ENCODE peak calls at places on chromosomes 3 and 15, in nine cellular contexts. One of them, this sample, is unnamed.

GRCh38 chr3:113439576-113439975 is 1.7 kb downstream of the CFAP44 start:
- DNase-seq in heart left ventricle: no peak
- DNase-seq in PC-9: no peak
- DNase-seq in fibroblast of lung: no peak
- DNase-seq in brain microvascular endothelial cell: no peak
- DNase-seq in IMR-90: peak
- DNase-seq in Calu3: no peak
- DNase-seq in psoas muscle: no peak
- DNase-seq in GM10248: no peak
- DNase-seq in this sample: no peak

GRCh38 chr15:77454956-77455355 is 34.3 kb downstream of the HMG20A start:
- DNase-seq in psoas muscle: no peak
- DNase-seq in PC-9: no peak
- DNase-seq in brain microvascular endothelial cell: no peak
- DNase-seq in GM10248: no peak
- DNase-seq in IMR-90: no peak
- DNase-seq in heart left ventricle: no peak
- DNase-seq in fibroblast of lung: no peak
- DNase-seq in Calu3: no peak
- DNase-seq in this sample: no peak

GRCh38 chr15:71761649-71762048 is 48.7 kb upstream of the NR2E3 start:
- DNase-seq in heart left ventricle: no peak
- DNase-seq in fibroblast of lung: peak
- DNase-seq in IMR-90: peak
- DNase-seq in PC-9: peak
- DNase-seq in GM10248: no peak
- DNase-seq in brain microvascular endothelial cell: peak
- DNase-seq in psoas muscle: no peak
- DNase-seq in Calu3: peak
- DNase-seq in this sample: no peak

GRCh38 chr3:134326760-134327593 is 47.3 kb downstream of the AMOTL2 start:
- DNase-seq in heart left ventricle: no peak
- DNase-seq in psoas muscle: peak
- DNase-seq in GM10248: no peak
- DNase-seq in PC-9: peak
- DNase-seq in brain microvascular endothelial cell: peak
- DNase-seq in fibroblast of lung: peak
- DNase-seq in Calu3: peak
- DNase-seq in IMR-90: peak
- DNase-seq in this sample: no peak

GRCh38 chr3:119894195-119894594 is 112.3 kb downstream of the NR1I2 start:
- DNase-seq in psoas muscle: no peak
- DNase-seq in brain microvascular endothelial cell: no peak
- DNase-seq in fibroblast of lung: no peak
- DNase-seq in Calu3: no peak
- DNase-seq in IMR-90: no peak
- DNase-seq in heart left ventricle: no peak
- DNase-seq in GM10248: no peak
- DNase-seq in PC-9: no peak
- DNase-seq in this sample: no peak

GRCh38 chr15:42444415-42445063 is 46.4 kb downstream of the ZNF106 start:
- DNase-seq in fibroblast of lung: peak
- DNase-seq in psoas muscle: no peak
- DNase-seq in heart left ventricle: no peak
- DNase-seq in brain microvascular endothelial cell: no peak
- DNase-seq in Calu3: no peak
- DNase-seq in PC-9: no peak
- DNase-seq in IMR-90: no peak
- DNase-seq in GM10248: no peak
- DNase-seq in this sample: no peak

GRCh38 chr3:35707904-35708303 is 68.6 kb downstream of the ARPP21 start:
- DNase-seq in PC-9: no peak
- DNase-seq in GM10248: no peak
- DNase-seq in psoas muscle: no peak
- DNase-seq in heart left ventricle: no peak
- DNase-seq in fibroblast of lung: peak
- DNase-seq in Calu3: no peak
- DNase-seq in brain microvascular endothelial cell: peak
- DNase-seq in IMR-90: peak
- DNase-seq in this sample: no peak

GRCh38 chr3:50289130-50289529 is 3.1 kb downstream of the IFRD2 start:
- DNase-seq in brain microvascular endothelial cell: no peak
- DNase-seq in heart left ventricle: peak
- DNase-seq in GM10248: no peak
- DNase-seq in IMR-90: no peak
- DNase-seq in psoas muscle: no peak
- DNase-seq in fibroblast of lung: no peak
- DNase-seq in PC-9: no peak
- DNase-seq in Calu3: no peak
- DNase-seq in this sample: no peak

GRCh38 chr15:28936481-28936881 is 50.7 kb downstream of the APBA2 start:
- DNase-seq in brain microvascular endothelial cell: no peak
- DNase-seq in psoas muscle: no peak
- DNase-seq in GM10248: no peak
- DNase-seq in Calu3: no peak
- DNase-seq in PC-9: no peak
- DNase-seq in heart left ventricle: no peak
- DNase-seq in fibroblast of lung: no peak
- DNase-seq in IMR-90: no peak
- DNase-seq in this sample: peak

GRCh38 chr3:190671658-190672057 is 157.8 kb downstream of the IL1RAP start:
- DNase-seq in GM10248: no peak
- DNase-seq in IMR-90: peak
- DNase-seq in PC-9: no peak
- DNase-seq in brain microvascular endothelial cell: peak
- DNase-seq in fibroblast of lung: peak
- DNase-seq in psoas muscle: no peak
- DNase-seq in Calu3: peak
- DNase-seq in heart left ventricle: no peak
- DNase-seq in this sample: no peak

GRCh38 chr15:70152070-70152480 is 54.4 kb upstream of the TLE3 start:
- DNase-seq in Calu3: no peak
- DNase-seq in PC-9: no peak
- DNase-seq in heart left ventricle: no peak
- DNase-seq in fibroblast of lung: peak
- DNase-seq in brain microvascular endothelial cell: peak
- DNase-seq in IMR-90: peak
- DNase-seq in GM10248: no peak
- DNase-seq in psoas muscle: peak
- DNase-seq in this sample: peak

GRCh38 chr15:40584191-40584590 is 9.9 kb upstream of the KNL1 start:
- DNase-seq in heart left ventricle: no peak
- DNase-seq in PC-9: no peak
- DNase-seq in IMR-90: no peak
- DNase-seq in brain microvascular endothelial cell: no peak
- DNase-seq in psoas muscle: no peak
- DNase-seq in Calu3: no peak
- DNase-seq in GM10248: no peak
- DNase-seq in fibroblast of lung: no peak
- DNase-seq in this sample: no peak

GRCh38 chr15:52730163-52730562 is 51.0 kb upstream of the ATOSA start:
- DNase-seq in IMR-90: peak
- DNase-seq in GM10248: no peak
- DNase-seq in heart left ventricle: no peak
- DNase-seq in PC-9: peak
- DNase-seq in psoas muscle: no peak
- DNase-seq in brain microvascular endothelial cell: no peak
- DNase-seq in fibroblast of lung: peak
- DNase-seq in Calu3: peak
- DNase-seq in this sample: peak

GRCh38 chr3:122794779-122795673 is at the start of gene SLC49A4:
- DNase-seq in IMR-90: peak
- DNase-seq in PC-9: peak
- DNase-seq in Calu3: peak
- DNase-seq in fibroblast of lung: peak
- DNase-seq in brain microvascular endothelial cell: peak
- DNase-seq in heart left ventricle: peak
- DNase-seq in psoas muscle: peak
- DNase-seq in GM10248: peak
- DNase-seq in this sample: peak

GRCh38 chr3:120203016-120203415 is 82.0 kb downstream of the GPR156 start:
- DNase-seq in GM10248: no peak
- DNase-seq in brain microvascular endothelial cell: peak
- DNase-seq in Calu3: no peak
- DNase-seq in heart left ventricle: no peak
- DNase-seq in fibroblast of lung: peak
- DNase-seq in IMR-90: peak
- DNase-seq in psoas muscle: no peak
- DNase-seq in PC-9: no peak
- DNase-seq in this sample: no peak

GRCh38 chr15:95734422-95735316 is 595.8 kb upstream of the NR2F2 start:
- DNase-seq in Calu3: no peak
- DNase-seq in brain microvascular endothelial cell: peak
- DNase-seq in psoas muscle: no peak
- DNase-seq in GM10248: no peak
- DNase-seq in heart left ventricle: no peak
- DNase-seq in IMR-90: no peak
- DNase-seq in PC-9: peak
- DNase-seq in fibroblast of lung: peak
- DNase-seq in this sample: no peak

GRCh38 chr3:184259878-184260570 is 1.3 kb downstream of the CAMK2N2 start:
- DNase-seq in IMR-90: peak
- DNase-seq in PC-9: peak
- DNase-seq in psoas muscle: no peak
- DNase-seq in GM10248: peak
- DNase-seq in heart left ventricle: no peak
- DNase-seq in Calu3: peak
- DNase-seq in brain microvascular endothelial cell: peak
- DNase-seq in fibroblast of lung: peak
- DNase-seq in this sample: peak

GRCh38 chr3:147368561-147369151 is 37.7 kb downstream of the ZIC4 start:
- DNase-seq in heart left ventricle: no peak
- DNase-seq in PC-9: no peak
- DNase-seq in psoas muscle: no peak
- DNase-seq in fibroblast of lung: no peak
- DNase-seq in IMR-90: no peak
- DNase-seq in Calu3: no peak
- DNase-seq in brain microvascular endothelial cell: no peak
- DNase-seq in GM10248: no peak
- DNase-seq in this sample: no peak

GRCh38 chr3:88059380-88060160 is 515 bp downstream of the ZNF654 start:
- DNase-seq in psoas muscle: no peak
- DNase-seq in GM10248: peak
- DNase-seq in PC-9: no peak
- DNase-seq in IMR-90: no peak
- DNase-seq in brain microvascular endothelial cell: no peak
- DNase-seq in heart left ventricle: no peak
- DNase-seq in fibroblast of lung: peak
- DNase-seq in Calu3: peak
- DNase-seq in this sample: no peak

GRCh38 chr3:117019082-117019713 is 309.6 kb downstream of the TUSC7 start:
- DNase-seq in psoas muscle: no peak
- DNase-seq in IMR-90: peak
- DNase-seq in brain microvascular endothelial cell: peak
- DNase-seq in heart left ventricle: no peak
- DNase-seq in fibroblast of lung: peak
- DNase-seq in PC-9: peak
- DNase-seq in Calu3: peak
- DNase-seq in GM10248: peak
- DNase-seq in this sample: peak

GRCh38 chr15:80367661-80368060 is 36.5 kb upstream of the ARNT2 start:
- DNase-seq in Calu3: no peak
- DNase-seq in PC-9: no peak
- DNase-seq in fibroblast of lung: no peak
- DNase-seq in psoas muscle: no peak
- DNase-seq in heart left ventricle: no peak
- DNase-seq in IMR-90: no peak
- DNase-seq in GM10248: no peak
- DNase-seq in brain microvascular endothelial cell: no peak
- DNase-seq in this sample: no peak

GRCh38 chr15:80371924-80372323 is 32.3 kb upstream of the ARNT2 start:
- DNase-seq in psoas muscle: no peak
- DNase-seq in heart left ventricle: no peak
- DNase-seq in Calu3: no peak
- DNase-seq in fibroblast of lung: no peak
- DNase-seq in PC-9: no peak
- DNase-seq in brain microvascular endothelial cell: no peak
- DNase-seq in IMR-90: no peak
- DNase-seq in GM10248: no peak
- DNase-seq in this sample: no peak

GRCh38 chr15:80367094-80367493 is 37.1 kb upstream of the ARNT2 start:
- DNase-seq in IMR-90: peak
- DNase-seq in PC-9: peak
- DNase-seq in heart left ventricle: no peak
- DNase-seq in psoas muscle: no peak
- DNase-seq in GM10248: no peak
- DNase-seq in fibroblast of lung: no peak
- DNase-seq in brain microvascular endothelial cell: peak
- DNase-seq in Calu3: peak
- DNase-seq in this sample: peak
- TF ChIP-seq CTCF in IMR-90: peak
- TF ChIP-seq CTCF in PC-9: peak
- TF ChIP-seq CTCF in heart left ventricle: peak
- TF ChIP-seq CTCF in psoas muscle: no peak
- TF ChIP-seq CTCF in GM10248: no peak
- TF ChIP-seq CTCF in fibroblast of lung: no peak
- TF ChIP-seq CTCF in brain microvascular endothelial cell: peak
- TF ChIP-seq CTCF in Calu3: peak
- TF ChIP-seq CTCF in this sample: no peak

DNA sequence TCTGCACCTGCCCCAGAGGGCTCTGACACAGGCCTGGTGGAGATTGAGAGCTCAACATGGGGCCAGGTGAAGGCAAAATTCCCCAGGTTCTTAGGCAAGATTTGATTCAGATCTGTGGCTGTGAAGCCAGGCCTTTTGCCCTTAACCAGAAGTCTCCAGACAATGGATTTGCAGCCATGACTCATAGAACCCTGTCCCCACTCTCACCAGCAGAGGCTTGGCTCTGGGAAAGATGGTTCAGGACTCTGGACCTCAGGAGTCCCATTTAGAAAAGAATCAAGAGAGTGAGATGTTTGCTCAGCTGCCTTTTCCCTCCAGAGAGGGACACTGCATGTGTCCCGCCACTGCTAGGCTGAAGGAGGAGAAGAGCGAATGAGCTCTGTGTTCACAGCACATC is 361.4 kb upstream of the ICE2 start:
- DNase-seq in brain microvascular endothelial cell: peak
- DNase-seq in psoas muscle: no peak
- DNase-seq in heart left ventricle: no peak
- DNase-seq in Calu3: no peak
- DNase-seq in IMR-90: peak
- DNase-seq in PC-9: no peak
- DNase-seq in fibroblast of lung: peak
- DNase-seq in GM10248: no peak
- DNase-seq in this sample: no peak
- TF ChIP-seq CTCF in brain microvascular endothelial cell: peak
- TF ChIP-seq CTCF in psoas muscle: no peak
- TF ChIP-seq CTCF in heart left ventricle: no peak
- TF ChIP-seq CTCF in Calu3: no peak
- TF ChIP-seq CTCF in IMR-90: no peak
- TF ChIP-seq CTCF in PC-9: no peak
- TF ChIP-seq CTCF in fibroblast of lung: no peak
- TF ChIP-seq CTCF in GM10248: no peak
- TF ChIP-seq CTCF in this sample: no peak

GRCh38 chr3:124848300-124848699 is 38.9 kb downstream of the ITGB5 start:
- DNase-seq in PC-9: no peak
- DNase-seq in heart left ventricle: no peak
- DNase-seq in IMR-90: no peak
- DNase-seq in fibroblast of lung: no peak
- DNase-seq in psoas muscle: no peak
- DNase-seq in GM10248: no peak
- DNase-seq in Calu3: no peak
- DNase-seq in brain microvascular endothelial cell: no peak
- DNase-seq in this sample: no peak
- TF ChIP-seq CTCF in PC-9: no peak
- TF ChIP-seq CTCF in heart left ventricle: no peak
- TF ChIP-seq CTCF in IMR-90: no peak
- TF ChIP-seq CTCF in fibroblast of lung: no peak
- TF ChIP-seq CTCF in psoas muscle: no peak
- TF ChIP-seq CTCF in GM10248: no peak
- TF ChIP-seq CTCF in Calu3: no peak
- TF ChIP-seq CTCF in brain microvascular endothelial cell: no peak
- TF ChIP-seq CTCF in this sample: no peak

GRCh38 chr15:64740361-64741170 is 34.8 kb downstream of the RBPMS2 start:
- DNase-seq in fibroblast of lung: peak
- DNase-seq in heart left ventricle: peak
- DNase-seq in psoas muscle: no peak
- DNase-seq in PC-9: peak
- DNase-seq in Calu3: peak
- DNase-seq in brain microvascular endothelial cell: peak
- DNase-seq in IMR-90: peak
- DNase-seq in GM10248: peak
- DNase-seq in this sample: no peak
- TF ChIP-seq CTCF in fibroblast of lung: peak
- TF ChIP-seq CTCF in heart left ventricle: peak
- TF ChIP-seq CTCF in psoas muscle: no peak
- TF ChIP-seq CTCF in PC-9: no peak
- TF ChIP-seq CTCF in Calu3: no peak
- TF ChIP-seq CTCF in brain microvascular endothelial cell: peak
- TF ChIP-seq CTCF in IMR-90: peak
- TF ChIP-seq CTCF in GM10248: peak
- TF ChIP-seq CTCF in this sample: no peak

This sample was measured in activated CD8-positive, alpha-beta T cell treated with anti-CD3 and anti-CD28 coated beads for 36 hours.